ENCODE peak calls at places on chromosomes 4 and X, in eight cellular contexts. One of them, this sample, is unnamed. For H3K27me3, the result is how much of the 10 kb centered on the place peaks cover.

GRCh38 chr4:21452931-21453330 is 495.6 kb downstream of the KCNIP4 start:
- DNase-seq in brain microvascular endothelial cell: no peak
- DNase-seq in Panc1: no peak
- DNase-seq in transverse colon: no peak
- DNase-seq in tibial artery: no peak
- DNase-seq in Karpas-422: no peak
- DNase-seq in esophagus squamous epithelium: no peak
- DNase-seq in ascending aorta: no peak
- DNase-seq in this sample: no peak

GRCh38 chrX:1525583-1526355 is 11.2 kb downstream of the P2RY8 start:
- DNase-seq in ascending aorta: no peak
- DNase-seq in esophagus squamous epithelium: no peak
- DNase-seq in brain microvascular endothelial cell: no peak
- DNase-seq in transverse colon: no peak
- DNase-seq in Panc1: no peak
- DNase-seq in tibial artery: no peak
- DNase-seq in Karpas-422: no peak
- DNase-seq in this sample: no peak

GRCh38 chrX:25219480-25219879 is 203.7 kb upstream of the ARX start:
- DNase-seq in esophagus squamous epithelium: no peak
- DNase-seq in tibial artery: no peak
- DNase-seq in ascending aorta: no peak
- DNase-seq in transverse colon: no peak
- DNase-seq in Panc1: no peak
- DNase-seq in brain microvascular endothelial cell: no peak
- DNase-seq in Karpas-422: no peak
- DNase-seq in this sample: no peak

GRCh38 chr4:188781655-188782054 is 642.4 kb downstream of the TRIML1 start:
- DNase-seq in esophagus squamous epithelium: no peak
- DNase-seq in tibial artery: no peak
- DNase-seq in ascending aorta: no peak
- DNase-seq in brain microvascular endothelial cell: peak
- DNase-seq in transverse colon: no peak
- DNase-seq in Karpas-422: peak
- DNase-seq in Panc1: no peak
- DNase-seq in this sample: peak

GRCh38 chr4:48243429-48243828 is 26.2 kb downstream of the TEC start:
- DNase-seq in ascending aorta: no peak
- DNase-seq in Karpas-422: no peak
- DNase-seq in esophagus squamous epithelium: no peak
- DNase-seq in Panc1: no peak
- DNase-seq in tibial artery: no peak
- DNase-seq in brain microvascular endothelial cell: no peak
- DNase-seq in transverse colon: no peak
- DNase-seq in this sample: peak

GRCh38 chrX:31993635-31994034 is 921.8 kb upstream of the FTHL17 start:
- DNase-seq in brain microvascular endothelial cell: no peak
- DNase-seq in esophagus squamous epithelium: no peak
- DNase-seq in Karpas-422: no peak
- DNase-seq in transverse colon: no peak
- DNase-seq in ascending aorta: no peak
- DNase-seq in tibial artery: no peak
- DNase-seq in Panc1: no peak
- DNase-seq in this sample: no peak

GRCh38 chr4:121633642-121634041 is 63.1 kb downstream of the ANXA5 start:
- DNase-seq in Karpas-422: no peak
- DNase-seq in brain microvascular endothelial cell: no peak
- DNase-seq in transverse colon: no peak
- DNase-seq in ascending aorta: no peak
- DNase-seq in tibial artery: no peak
- DNase-seq in esophagus squamous epithelium: no peak
- DNase-seq in Panc1: no peak
- DNase-seq in this sample: no peak

GRCh38 chr4:173253561-173253960 is 80.6 kb downstream of the HMGB2 start:
- DNase-seq in transverse colon: no peak
- DNase-seq in tibial artery: no peak
- DNase-seq in Karpas-422: no peak
- DNase-seq in brain microvascular endothelial cell: no peak
- DNase-seq in ascending aorta: no peak
- DNase-seq in Panc1: no peak
- DNase-seq in esophagus squamous epithelium: no peak
- DNase-seq in this sample: no peak

GRCh38 chr4:89563431-89563830 is 255.8 kb upstream of the GPRIN3 start:
- DNase-seq in Karpas-422: no peak
- DNase-seq in tibial artery: no peak
- DNase-seq in brain microvascular endothelial cell: no peak
- DNase-seq in esophagus squamous epithelium: no peak
- DNase-seq in transverse colon: no peak
- DNase-seq in ascending aorta: no peak
- DNase-seq in Panc1: no peak
- DNase-seq in this sample: no peak

GRCh38 chrX:50483283-50483682 is 12.7 kb upstream of the DGKK start:
- DNase-seq in Karpas-422: no peak
- DNase-seq in esophagus squamous epithelium: no peak
- DNase-seq in Panc1: no peak
- DNase-seq in ascending aorta: no peak
- DNase-seq in brain microvascular endothelial cell: no peak
- DNase-seq in transverse colon: no peak
- DNase-seq in tibial artery: no peak
- DNase-seq in this sample: no peak

GRCh38 chr4:6056976-6057766 is 38.9 kb upstream of the C4orf50 start:
- DNase-seq in esophagus squamous epithelium: no peak
- DNase-seq in ascending aorta: no peak
- DNase-seq in brain microvascular endothelial cell: no peak
- DNase-seq in transverse colon: no peak
- DNase-seq in Karpas-422: no peak
- DNase-seq in tibial artery: no peak
- DNase-seq in Panc1: no peak
- DNase-seq in this sample: no peak

DNA sequence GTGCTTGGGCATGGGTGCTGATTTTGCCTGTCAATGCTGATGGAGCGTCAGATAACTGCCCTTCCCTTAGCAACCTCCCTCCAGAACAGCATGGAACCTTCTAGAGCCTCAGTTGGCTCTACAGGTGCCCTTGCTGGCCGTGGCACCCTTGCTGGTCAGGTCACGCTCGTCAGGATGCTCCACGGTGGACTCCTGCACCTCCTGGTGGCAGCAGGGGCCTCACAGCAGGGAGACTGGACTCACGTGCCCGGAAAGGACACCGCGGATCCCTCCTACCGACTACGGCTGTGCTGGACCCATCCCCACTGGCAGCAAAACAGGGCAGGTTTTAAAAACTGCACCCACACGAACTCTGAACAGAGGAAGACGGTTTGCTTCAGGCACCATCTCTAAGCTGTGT is 82.1 kb upstream of the AFAP1 start:
- DNase-seq in Karpas-422: no peak
- DNase-seq in Panc1: no peak
- DNase-seq in tibial artery: no peak
- DNase-seq in esophagus squamous epithelium: no peak
- DNase-seq in ascending aorta: no peak
- DNase-seq in transverse colon: no peak
- DNase-seq in brain microvascular endothelial cell: no peak
- DNase-seq in this sample: no peak
- H3K27me3 ChIP-seq in Karpas-422: under half
- H3K27me3 ChIP-seq in Panc1: under half
- H3K27me3 ChIP-seq in tibial artery: under half
- H3K27me3 ChIP-seq in esophagus squamous epithelium: under half
- H3K27me3 ChIP-seq in ascending aorta: under half
- H3K27me3 ChIP-seq in transverse colon: under half
- H3K27me3 ChIP-seq in brain microvascular endothelial cell: under half
- H3K27me3 ChIP-seq in this sample: under half

GRCh38 chr4:113145147-113145518 is 95.7 kb downstream of the ANK2 start:
- DNase-seq in Karpas-422: no peak
- DNase-seq in esophagus squamous epithelium: no peak
- DNase-seq in brain microvascular endothelial cell: no peak
- DNase-seq in tibial artery: no peak
- DNase-seq in ascending aorta: no peak
- DNase-seq in Panc1: no peak
- DNase-seq in transverse colon: no peak
- DNase-seq in this sample: no peak
- H3K27ac ChIP-seq in Karpas-422: no peak
- H3K27ac ChIP-seq in esophagus squamous epithelium: no peak
- H3K27ac ChIP-seq in brain microvascular endothelial cell: no peak
- H3K27ac ChIP-seq in tibial artery: peak
- H3K27ac ChIP-seq in ascending aorta: no peak
- H3K27ac ChIP-seq in Panc1: no peak
- H3K27ac ChIP-seq in transverse colon: no peak
- H3K27ac ChIP-seq in this sample: no peak

DNA sequence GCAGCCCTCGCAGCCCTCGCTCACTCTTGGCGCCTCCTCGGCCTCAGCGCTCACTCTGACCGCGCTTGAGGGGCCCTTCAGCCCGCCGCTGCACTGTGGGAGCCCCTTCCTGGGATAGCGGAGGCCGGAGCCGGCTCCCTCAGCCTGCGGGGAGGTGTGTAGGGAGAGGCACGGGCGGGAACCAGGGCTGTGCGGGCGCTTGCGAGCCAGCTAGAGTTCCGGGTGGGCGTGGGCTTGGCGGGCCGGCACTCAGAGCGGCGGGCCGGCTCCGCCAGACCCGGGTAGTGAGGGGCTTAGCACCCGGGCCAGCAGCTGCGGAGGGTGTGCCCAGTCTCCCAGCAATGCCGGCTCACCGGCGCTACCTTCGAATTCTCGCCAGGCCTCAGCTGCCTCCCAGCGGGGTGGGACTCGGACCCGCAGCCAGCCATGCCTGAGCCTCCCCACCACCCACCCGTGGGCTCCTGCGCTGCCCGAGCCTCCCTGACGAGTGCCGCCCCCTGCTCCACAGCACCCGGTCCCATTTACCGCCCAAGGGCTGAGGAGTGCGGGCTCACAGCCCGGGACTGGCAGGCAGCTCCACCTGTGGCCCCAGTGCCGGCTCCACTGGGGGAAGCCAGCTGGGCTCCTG is 1.4 kb upstream of the AADAT start:
- DNase-seq in brain microvascular endothelial cell: no peak
- DNase-seq in Panc1: no peak
- DNase-seq in ascending aorta: no peak
- DNase-seq in tibial artery: peak
- DNase-seq in Karpas-422: no peak
- DNase-seq in transverse colon: no peak
- DNase-seq in esophagus squamous epithelium: no peak
- DNase-seq in this sample: no peak
- H3K4me3 ChIP-seq in brain microvascular endothelial cell: no peak
- H3K4me3 ChIP-seq in Panc1: peak
- H3K4me3 ChIP-seq in ascending aorta: no peak
- H3K4me3 ChIP-seq in tibial artery: no peak
- H3K4me3 ChIP-seq in Karpas-422: no peak
- H3K4me3 ChIP-seq in transverse colon: no peak
- H3K4me3 ChIP-seq in esophagus squamous epithelium: no peak
- H3K4me3 ChIP-seq in this sample: no peak

GRCh38 chr4:55029321-55029720 is 96.1 kb downstream of the KDR start:
- DNase-seq in tibial artery: no peak
- DNase-seq in esophagus squamous epithelium: no peak
- DNase-seq in ascending aorta: no peak
- DNase-seq in Panc1: no peak
- DNase-seq in transverse colon: no peak
- DNase-seq in brain microvascular endothelial cell: no peak
- DNase-seq in Karpas-422: no peak
- DNase-seq in this sample: no peak
- H3K27me3 ChIP-seq in tibial artery: under half
- H3K27me3 ChIP-seq in esophagus squamous epithelium: under half
- H3K27me3 ChIP-seq in ascending aorta: under half
- H3K27me3 ChIP-seq in Panc1: under half
- H3K27me3 ChIP-seq in transverse colon: under half
- H3K27me3 ChIP-seq in brain microvascular endothelial cell: under half
- H3K27me3 ChIP-seq in Karpas-422: under half
- H3K27me3 ChIP-seq in this sample: under half

DNA sequence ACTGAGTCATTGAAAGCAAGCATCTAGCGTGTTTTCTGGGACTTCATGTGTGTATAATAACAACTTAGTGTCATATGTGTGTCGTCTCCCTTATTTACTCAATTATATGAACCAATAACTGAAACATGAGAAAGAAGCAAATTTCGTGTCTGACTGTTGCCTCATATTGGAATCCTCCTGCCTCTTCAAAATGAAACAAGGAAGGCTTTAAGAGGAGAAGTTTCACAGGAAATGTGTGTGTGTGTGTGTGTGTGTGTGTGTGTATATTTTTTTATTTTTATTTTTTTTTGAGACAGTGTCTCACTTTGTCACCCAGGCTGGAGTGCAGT is 145.8 kb upstream of the SFRP2 start:
- DNase-seq in brain microvascular endothelial cell: no peak
- DNase-seq in Panc1: no peak
- DNase-seq in transverse colon: no peak
- DNase-seq in Karpas-422: no peak
- DNase-seq in esophagus squamous epithelium: no peak
- DNase-seq in ascending aorta: no peak
- DNase-seq in tibial artery: no peak
- DNase-seq in this sample: no peak
- H3K27ac ChIP-seq in brain microvascular endothelial cell: no peak
- H3K27ac ChIP-seq in Panc1: no peak
- H3K27ac ChIP-seq in transverse colon: no peak
- H3K27ac ChIP-seq in Karpas-422: no peak
- H3K27ac ChIP-seq in esophagus squamous epithelium: peak
- H3K27ac ChIP-seq in ascending aorta: no peak
- H3K27ac ChIP-seq in tibial artery: no peak
- H3K27ac ChIP-seq in this sample: peak

DNA sequence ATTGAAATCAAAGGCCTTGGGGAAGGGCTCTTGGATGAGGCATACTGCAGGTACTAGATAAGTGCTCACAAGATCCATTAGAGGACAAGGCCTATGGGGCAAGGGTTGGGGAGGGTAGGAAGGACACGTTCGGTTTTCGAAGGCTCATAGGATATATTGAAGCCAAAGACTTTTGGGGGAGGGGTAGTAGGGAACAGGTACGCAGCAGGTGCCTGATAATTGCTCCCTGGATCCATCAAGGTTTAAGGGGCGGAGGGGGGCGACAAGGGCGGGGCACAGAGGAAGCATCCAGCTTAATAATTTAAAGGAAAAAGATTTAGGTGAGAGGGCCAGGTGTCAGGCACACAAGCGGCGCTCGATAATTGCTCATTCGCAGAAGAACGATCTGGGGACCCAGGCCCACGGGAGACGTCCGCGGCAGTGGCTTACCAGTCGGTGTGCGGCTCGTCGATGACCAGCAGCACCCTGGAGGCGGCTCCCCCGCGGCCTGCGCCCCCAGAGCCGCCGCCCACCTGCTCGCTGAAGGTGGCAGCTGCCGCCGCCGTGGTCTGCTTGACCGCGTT is 653 bp downstream of the SYN1 start:
- DNase-seq in Panc1: no peak
- DNase-seq in brain microvascular endothelial cell: no peak
- DNase-seq in ascending aorta: no peak
- DNase-seq in tibial artery: no peak
- DNase-seq in esophagus squamous epithelium: no peak
- DNase-seq in Karpas-422: no peak
- DNase-seq in transverse colon: no peak
- DNase-seq in this sample: no peak
- H3K4me3 ChIP-seq in Panc1: peak
- H3K4me3 ChIP-seq in brain microvascular endothelial cell: no peak
- H3K4me3 ChIP-seq in ascending aorta: peak
- H3K4me3 ChIP-seq in tibial artery: no peak
- H3K4me3 ChIP-seq in esophagus squamous epithelium: peak
- H3K4me3 ChIP-seq in Karpas-422: no peak
- H3K4me3 ChIP-seq in transverse colon: peak
- H3K4me3 ChIP-seq in this sample: no peak

DNA sequence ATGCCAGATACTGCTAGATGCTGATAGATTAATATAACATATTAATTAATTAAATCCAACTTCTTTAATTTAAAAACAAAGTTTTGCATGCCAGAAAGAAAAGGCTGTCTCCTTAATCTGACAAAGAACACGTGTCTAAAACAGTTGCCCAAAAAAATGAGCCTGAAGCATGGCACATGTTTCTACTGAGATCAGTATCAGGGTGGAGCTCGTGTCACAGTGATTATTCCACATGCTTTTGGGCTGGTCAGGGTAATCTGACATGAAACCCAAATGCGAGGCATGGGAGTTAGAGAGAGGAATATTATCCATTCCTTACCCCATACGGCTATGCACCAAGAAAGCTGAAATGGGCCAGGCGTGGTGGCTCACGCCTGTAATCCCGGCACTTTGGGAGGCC is 79.4 kb upstream of the ADRA2C start:
- DNase-seq in tibial artery: peak
- DNase-seq in ascending aorta: no peak
- DNase-seq in Karpas-422: no peak
- DNase-seq in brain microvascular endothelial cell: no peak
- DNase-seq in Panc1: no peak
- DNase-seq in esophagus squamous epithelium: no peak
- DNase-seq in transverse colon: no peak
- DNase-seq in this sample: no peak
- H3K27me3 ChIP-seq in tibial artery: under half
- H3K27me3 ChIP-seq in ascending aorta: under half
- H3K27me3 ChIP-seq in Karpas-422: under half
- H3K27me3 ChIP-seq in brain microvascular endothelial cell: under half
- H3K27me3 ChIP-seq in Panc1: under half
- H3K27me3 ChIP-seq in esophagus squamous epithelium: under half
- H3K27me3 ChIP-seq in transverse colon: under half
- H3K27me3 ChIP-seq in this sample: under half